ENCODE peak calls at places on chromosomes 2 and 18, in four cellular contexts. A is heart left ventricle, V is Karpas-422, F is substantia nigra. L is an unnamed sample.

GRCh38 chr2:18473241-18473841 is 87.1 kb downstream of the RDH14 start:
- DNase-seq in V (no peak), A (peak), F (no peak), L (no peak)

GRCh38 chr2:206028101-206028500 is 57.9 kb downstream of the INO80D start:
- DNase-seq in A (no peak), F (no peak), V (no peak), L (no peak)

GRCh38 chr2:216752855-216753505 is 57.6 kb upstream of the IGFBP5 start:
- DNase-seq in V (no peak), A (no peak), F (no peak), L (no peak)

GRCh38 chr18:44568986-44569385 is 111.7 kb upstream of the SETBP1 start:
- DNase-seq in V (no peak), A (no peak), F (no peak), L (no peak)

GRCh38 chr2:76684762-76685161 is 837.4 kb downstream of the LRRTM4 start:
- DNase-seq in A (no peak), F (no peak), V (no peak), L (no peak)

GRCh38 chr2:210713122-210713521 is 156.7 kb downstream of the CPS1 start:
- DNase-seq in A (no peak), V (no peak), F (no peak), L (no peak)

GRCh38 chr2:4134881-4135565 is 431.6 kb downstream of the DCDC2C start:
- DNase-seq in A (no peak), F (no peak), V (no peak), L (peak)

GRCh38 chr2:127464470-127465257 is 46.4 kb downstream of the PROC start:
- DNase-seq in F (no peak), A (no peak), V (no peak), L (no peak)

GRCh38 chr2:72965770-72966430 is 48.6 kb downstream of the EMX1 start:
- DNase-seq in F (no peak), V (no peak), A (peak), L (no peak)

GRCh38 chr2:164766217-164766616 is 75.4 kb downstream of the COBLL1 start:
- DNase-seq in V (no peak), A (no peak), F (no peak), L (no peak)

GRCh38 chr18:5122270-5122669 is 74.8 kb downstream of the AKAIN1 start:
- DNase-seq in F (no peak), A (no peak), V (no peak), L (no peak)

GRCh38 chr2:127401757-127402695 is 14.3 kb upstream of the MAP3K2 start:
- DNase-seq in V (no peak), F (no peak), A (no peak), L (no peak)

GRCh38 chr18:64203295-64203694 is 54.4 kb upstream of the LINC00305 start:
- DNase-seq in V (no peak), A (no peak), F (no peak), L (no peak)

GRCh38 chr18:2535419-2535910 is 35.8 kb downstream of the METTL4 start:
- DNase-seq in A (no peak), V (peak), F (no peak), L (no peak)

GRCh38 chr2:1591978-1592907 is 152.1 kb downstream of the PXDN start:
- DNase-seq in V (no peak), F (no peak), A (peak), L (no peak)

DNA sequence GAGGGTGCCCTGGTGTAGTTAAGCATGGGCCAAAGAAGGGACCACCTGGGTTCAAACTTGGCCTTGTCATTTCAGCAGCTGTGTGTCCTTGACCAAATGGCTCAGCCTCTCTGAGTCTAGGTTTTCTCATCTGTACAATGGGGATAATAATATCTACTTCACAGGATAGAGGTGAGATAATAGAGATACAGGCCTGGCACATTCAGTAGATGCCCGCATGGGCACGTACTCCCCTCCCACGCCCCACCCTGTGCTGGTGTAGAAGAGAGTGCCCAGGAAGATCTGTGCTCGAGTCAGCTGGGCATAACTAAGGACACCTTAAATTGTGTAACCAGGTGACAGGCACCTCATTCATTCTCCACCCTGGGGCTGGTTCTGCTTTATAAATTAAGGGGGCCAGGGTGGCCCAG is 8.4 kb upstream of the TMEM185B start:
- DNase-seq in A (no peak), V (no peak), F (no peak), L (no peak)
- H3K27ac ChIP-seq in A (peak), V (no peak), F (no peak), L (no peak)

GRCh38 chr18:6609882-6610281 is 119.6 kb upstream of the ARHGAP28 start:
- DNase-seq in F (no peak), A (no peak), V (no peak), L (no peak)
- H3K27ac ChIP-seq in F (no peak), A (no peak), V (no peak), L (no peak)

DNA sequence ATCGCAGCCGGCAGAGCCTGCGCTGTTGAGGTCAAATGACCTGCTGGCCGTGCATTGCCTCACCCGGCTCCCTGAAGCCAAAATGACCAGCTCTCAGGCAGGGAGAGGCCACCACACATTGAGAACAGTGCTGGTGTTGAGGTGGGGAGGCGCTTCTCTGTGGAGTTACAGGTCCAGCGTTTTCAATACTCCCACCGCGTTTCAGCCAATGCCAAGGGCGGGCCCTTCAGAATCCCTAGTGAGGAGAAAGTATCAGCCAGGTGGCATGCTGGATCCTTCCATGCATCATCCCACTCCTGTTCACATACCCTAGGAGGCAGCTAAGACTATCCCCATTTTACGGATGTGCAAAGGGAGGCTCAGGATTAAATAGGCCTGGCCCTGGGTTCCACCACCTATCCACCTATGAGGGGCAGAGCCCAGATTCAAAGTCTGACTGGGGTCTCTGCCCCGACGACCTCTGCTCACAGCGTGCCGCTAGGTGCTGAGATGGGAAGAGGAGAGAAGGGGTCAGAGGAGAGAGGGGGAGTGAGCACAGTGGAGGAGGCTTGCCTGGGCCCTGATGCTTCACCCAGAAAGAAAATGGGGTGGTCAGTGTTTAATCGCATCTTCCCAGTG is 137.6 kb upstream of the ID2 start:
- DNase-seq in V (no peak), A (no peak), F (no peak), L (no peak)
- H3K27ac ChIP-seq in V (no peak), A (peak), F (no peak), L (no peak)

GRCh38 chr2:21036708-21037670 is 6.9 kb downstream of the APOB start:
- DNase-seq in V (no peak), F (no peak), A (no peak), L (no peak)
- H3K27ac ChIP-seq in V (no peak), F (no peak), A (no peak), L (no peak)

GRCh38 chr2:46258937-46259781 is 38.0 kb upstream of the EPAS1 start:
- DNase-seq in F (no peak), A (peak), V (no peak), L (no peak)

GRCh38 chr2:46256563-46257142 is 40.6 kb upstream of the EPAS1 start:
- DNase-seq in V (no peak), F (no peak), A (no peak), L (no peak)

GRCh38 chr2:46257476-46257875 is 39.7 kb upstream of the EPAS1 start:
- DNase-seq in A (no peak), F (no peak), V (no peak), L (no peak)

GRCh38 chr2:46259782-46260178 is 37.4 kb upstream of the EPAS1 start:
- DNase-seq in V (no peak), A (no peak), F (no peak), L (no peak)

DNA sequence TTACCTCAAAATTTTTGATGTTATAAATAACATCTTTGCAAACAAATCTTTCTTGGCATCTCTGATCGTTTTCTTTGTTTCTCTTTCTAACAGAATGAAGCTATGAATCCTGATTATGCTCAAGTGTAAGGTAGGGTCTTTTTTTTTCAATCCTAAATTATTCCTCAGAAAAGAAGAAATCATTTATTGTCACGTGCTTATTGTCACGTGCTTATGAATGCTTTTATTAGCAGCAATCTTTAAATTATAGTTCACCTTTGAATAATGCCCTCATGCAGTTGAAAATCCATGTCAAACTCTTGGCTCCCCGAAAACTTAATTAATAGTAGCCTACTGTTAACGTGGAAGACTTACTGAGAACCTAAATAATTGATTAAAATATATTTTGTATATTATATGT is 39.2 kb upstream of the EPAS1 start:
- DNase-seq in A (no peak), F (no peak), V (no peak), L (no peak)
- H3K27ac ChIP-seq in A (no peak), F (no peak), V (no peak), L (no peak)

GRCh38 chr2:29528891-29529520 is 392.4 kb downstream of the ALK start:
- DNase-seq in A (peak), F (no peak), V (no peak), L (peak)
- H3K27ac ChIP-seq in A (no peak), F (no peak), V (no peak), L (no peak)

GRCh38 chr2:217940261-217941220 is 62.3 kb downstream of the TNS1 start:
- DNase-seq in F (no peak), V (no peak), A (peak), L (no peak)
- H3K27ac ChIP-seq in F (peak), V (no peak), A (peak), L (peak)

GRCh38 chr2:217805679-217806479 is 196.9 kb downstream of the TNS1 start:
- DNase-seq in A (peak), V (no peak), F (no peak), L (no peak)
- H3K27ac ChIP-seq in A (peak), V (no peak), F (no peak), L (no peak)

GRCh38 chr2:110725859-110726258 is 6.5 kb upstream of the ACOXL start:
- DNase-seq in A (no peak), F (no peak), V (no peak), L (no peak)
- H3K27ac ChIP-seq in A (no peak), F (no peak), V (no peak), L (no peak)

GRCh38 chr2:66579494-66579893 is 144.6 kb downstream of the MEIS1 start:
- DNase-seq in A (no peak), F (no peak), V (no peak), L (no peak)

GRCh38 chr2:66577331-66578041 is 142.6 kb downstream of the MEIS1 start:
- DNase-seq in A (no peak), F (no peak), V (no peak), L (no peak)

GRCh38 chr2:66580343-66580954 is 145.5 kb downstream of the MEIS1 start:
- DNase-seq in A (no peak), F (no peak), V (no peak), L (no peak)

GRCh38 chr2:66578067-66578852 is 143.3 kb downstream of the MEIS1 start:
- DNase-seq in V (no peak), F (no peak), A (no peak), L (no peak)

GRCh38 chr2:66578853-66579158 is 143.9 kb downstream of the MEIS1 start:
- DNase-seq in A (no peak), V (no peak), F (no peak), L (no peak)
- H3K27ac ChIP-seq in A (no peak), V (no peak), F (no peak), L (no peak)

L was measured in caudate nucleus.